ENCODE peak calls at places on chromosomes 13 and 19, in five cellular contexts. P, A, F, X and O are unnamed samples. For H3K36me3, the result is how much of the 10 kb centered on the place peaks cover.

GRCh38 chr13:109336730-109337129 is 449.7 kb downstream of the IRS2 start:
- DNase-seq in F (peak), X (no peak), P (peak), A (no peak), O (no peak)

GRCh38 chr13:44819245-44819644 is 170.0 kb downstream of the NUFIP1 start:
- DNase-seq in F (peak), X (no peak), P (peak), A (no peak), O (peak)

GRCh38 chr13:28059214-28059613 is 41.2 kb downstream of the FLT3 start:
- DNase-seq in P (peak), F (no peak), A (peak), X (peak), O (peak)

GRCh38 chr19:6969490-6969889 is 51.7 kb downstream of the MBD3L2B start:
- DNase-seq in X (no peak), P (no peak), A (no peak), F (no peak), O (no peak)

GRCh38 chr13:99911069-99911964 is 60.2 kb downstream of the ZIC5 start:
- DNase-seq in X (no peak), A (no peak), P (no peak), F (no peak), O (no peak)

GRCh38 chr19:42528354-42529247 is at the start of gene CEACAM1:
- DNase-seq in A (no peak), X (peak), F (no peak), P (no peak), O (peak)

GRCh38 chr13:47168086-47168485 is 271.2 kb upstream of the HTR2A start:
- DNase-seq in P (peak), F (peak), A (no peak), X (no peak), O (no peak)

GRCh38 chr19:2232286-2233151 is 3.6 kb downstream of the PLEKHJ1 start:
- DNase-seq in A (no peak), X (no peak), F (no peak), P (no peak), O (no peak)

GRCh38 chr13:32476892-32477291 is 49.0 kb upstream of the N4BP2L1 start:
- DNase-seq in P (no peak), F (no peak), X (no peak), A (no peak), O (no peak)

GRCh38 chr19:16920816-16921529 is 32.2 kb downstream of the F2RL3 start:
- DNase-seq in A (no peak), F (peak), P (peak), X (no peak), O (peak)

GRCh38 chr19:15283141-15283885 is 49.0 kb downstream of the BRD4 start:
- DNase-seq in A (no peak), P (peak), F (peak), X (no peak), O (no peak)

GRCh38 chr13:40344270-40345148 is 321.9 kb downstream of the FOXO1 start:
- DNase-seq in P (peak), X (peak), F (peak), A (no peak), O (no peak)

GRCh38 chr19:31408460-31409124 is 59.4 kb upstream of the TSHZ3 start:
- DNase-seq in F (peak), A (no peak), X (no peak), P (peak), O (peak)

GRCh38 chr19:5349041-5349440 is 8.4 kb upstream of the PTPRS start:
- DNase-seq in A (peak), X (no peak), P (no peak), F (no peak), O (no peak)

GRCh38 chr13:48158290-48158689 is 63.4 kb upstream of the MED4 start:
- DNase-seq in X (no peak), A (no peak), P (no peak), F (no peak), O (no peak)

GRCh38 chr13:30880756-30881155 is 25.3 kb upstream of the MEDAG start:
- DNase-seq in A (no peak), P (peak), X (no peak), F (peak), O (peak)

GRCh38 chr19:56718231-56718630 is 46.7 kb upstream of the ZNF835 start:
- DNase-seq in F (no peak), A (no peak), X (no peak), P (no peak), O (no peak)

GRCh38 chr13:113064534-113065405 is 40.8 kb upstream of the F7 start:
- DNase-seq in F (peak), A (no peak), P (peak), X (no peak), O (no peak)

GRCh38 chr13:76271728-76272232 is 614.4 kb downstream of the KCTD12 start:
- DNase-seq in X (no peak), F (no peak), P (no peak), A (no peak), O (no peak)

GRCh38 chr13:76266566-76266965 is 619.6 kb downstream of the KCTD12 start:
- DNase-seq in A (no peak), P (no peak), F (no peak), X (no peak), O (no peak)
- H3K36me3 ChIP-seq in A (under half), P (under half), F (under half), X (under half), O (under half)

GRCh38 chr13:50069255-50069654 is 54.0 kb downstream of the KCNRG start:
- DNase-seq in A (no peak), F (no peak), P (no peak), X (no peak), O (no peak)
- H3K4me2 ChIP-seq in A (no peak), F (no peak), P (no peak), X (no peak), O (no peak)

DNA sequence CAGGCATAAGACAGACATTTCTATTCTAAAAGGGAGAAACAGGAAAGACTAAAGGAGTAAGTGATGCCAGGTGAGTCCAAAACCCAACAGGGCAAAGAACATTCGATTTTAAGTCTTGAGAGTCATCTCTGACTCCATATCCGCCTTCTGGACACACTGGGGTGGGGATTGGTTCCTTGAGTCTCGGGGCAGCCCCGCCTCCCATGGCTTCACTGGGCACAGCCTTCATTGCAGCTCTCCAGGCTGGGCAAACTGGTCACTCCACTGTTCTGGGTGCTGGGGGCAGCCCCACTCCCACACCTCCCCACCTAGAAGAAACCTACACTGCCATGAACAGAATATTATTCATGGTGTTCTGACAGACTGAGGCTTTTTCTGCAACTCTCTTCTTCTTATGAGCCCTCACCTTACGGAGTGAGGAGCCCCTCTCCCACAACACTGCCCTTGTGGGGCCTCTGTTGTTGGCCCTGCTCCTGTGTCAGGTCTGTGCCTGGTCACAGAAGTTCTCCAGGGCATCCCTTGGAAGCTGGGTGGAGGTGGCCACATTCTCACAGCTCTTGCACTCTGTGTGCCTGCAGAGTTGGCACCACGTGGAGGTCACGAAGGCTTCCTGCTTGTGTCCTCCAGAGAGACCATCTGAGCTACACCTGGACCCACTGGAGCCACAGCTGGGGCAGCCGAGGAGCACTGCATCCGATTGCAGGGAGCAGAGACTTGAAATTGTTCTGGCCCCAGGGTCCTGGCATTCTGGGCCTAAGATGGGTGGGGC is 95.4 kb downstream of the COL4A2 start:
- DNase-seq in P (no peak), F (no peak), X (no peak), A (no peak), O (no peak)
- TF ChIP-seq EZH2 in P (no peak), F (no peak), X (no peak), A (no peak), O (no peak)

GRCh38 chr19:34393629-34394028 is 10.6 kb upstream of the PDCD2L start:
- DNase-seq in A (no peak), X (no peak), P (no peak), F (no peak), O (no peak)

GRCh38 chr19:34402074-34402600 is 2.1 kb upstream of the PDCD2L start:
- DNase-seq in F (no peak), P (no peak), A (no peak), X (no peak), O (no peak)

GRCh38 chr19:34399886-34400285 is 4.3 kb upstream of the PDCD2L start:
- DNase-seq in F (no peak), P (no peak), X (no peak), A (no peak), O (no peak)

GRCh38 chr19:34393031-34393430 is 11.2 kb upstream of the PDCD2L start:
- DNase-seq in A (no peak), F (no peak), P (no peak), X (no peak), O (no peak)

DNA sequence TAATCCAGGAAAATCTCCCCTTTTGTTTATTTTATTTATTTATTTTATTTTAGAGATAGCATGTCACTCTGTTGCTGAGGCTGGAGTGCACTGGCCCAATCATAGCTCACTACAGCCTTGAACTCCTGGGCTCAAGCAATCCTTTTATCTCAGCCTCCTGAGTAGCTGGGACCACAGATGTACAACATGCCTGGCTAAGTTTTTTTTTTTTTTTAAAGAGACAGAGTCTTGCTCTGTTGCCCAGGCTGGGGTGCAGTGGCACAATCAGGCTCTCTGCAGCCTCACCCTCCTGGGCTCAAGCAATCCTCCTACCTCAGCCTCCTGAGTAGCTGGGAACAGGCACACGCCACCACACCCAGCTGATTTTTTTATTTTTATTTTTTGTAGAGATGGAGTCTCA is 6.3 kb upstream of the PDCD2L start:
- DNase-seq in A (no peak), F (no peak), P (no peak), X (no peak), O (no peak)
- H3K36me3 ChIP-seq in A (under half), F (under half), P (under half), X (under half), O (under half)

GRCh38 chr19:3482507-3483225 is 575 bp downstream of the SMIM44 start:
- DNase-seq in A (no peak), F (no peak), X (no peak), P (no peak), O (no peak)
- H3K4me2 ChIP-seq in A (no peak), F (no peak), X (no peak), P (no peak), O (no peak)

DNA sequence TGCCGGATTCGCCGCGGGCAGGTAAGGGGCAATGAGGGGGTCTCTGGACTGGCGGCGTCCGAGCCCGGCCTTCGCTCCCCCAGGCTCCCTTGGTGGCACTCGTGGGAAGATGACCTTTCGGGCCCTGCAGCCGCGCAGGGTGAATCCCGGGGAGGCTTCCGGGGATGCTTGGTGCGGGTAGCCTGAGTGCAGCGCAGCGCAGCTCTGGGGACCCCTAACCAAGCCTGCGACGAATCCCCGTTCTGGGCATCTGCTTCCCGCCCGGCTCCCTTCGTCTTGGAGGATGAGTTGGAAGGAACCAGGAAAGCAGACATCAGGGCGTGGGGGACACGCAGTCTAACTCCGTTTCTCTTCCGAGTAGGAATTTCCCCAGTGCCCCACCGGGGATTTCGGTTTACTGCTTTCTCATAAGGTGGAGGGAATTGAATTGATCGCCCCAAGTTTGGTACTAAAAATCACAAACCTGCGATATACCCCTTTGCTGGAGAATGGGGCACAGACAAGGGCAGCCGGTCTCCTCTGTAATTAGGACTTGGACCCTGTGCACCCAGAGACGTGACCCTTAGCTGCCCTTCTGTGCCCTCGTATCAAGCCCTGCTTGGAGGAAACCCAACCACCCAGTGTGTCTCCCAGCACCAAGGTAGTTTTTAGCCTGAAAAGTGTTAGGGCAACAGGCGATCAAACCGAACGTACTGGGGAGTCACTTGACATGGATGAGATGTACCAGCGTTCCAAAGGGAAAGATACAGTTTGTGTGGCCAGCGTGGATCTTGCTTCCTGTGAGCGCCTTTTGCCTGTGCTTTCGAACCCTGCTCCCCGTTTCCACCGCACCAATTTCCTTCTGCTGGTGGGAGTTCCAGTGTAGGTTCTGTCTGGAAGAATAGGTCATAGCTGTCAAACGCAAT is 1.0 kb downstream of the GPC5 start:
- DNase-seq in P (no peak), A (peak), X (no peak), F (no peak), O (peak)
- TF ChIP-seq EZH2 in P (no peak), A (peak), X (peak), F (peak), O (no peak)

GRCh38 chr13:33842207-33842606 is 24.3 kb downstream of the RFC3 start:
- DNase-seq in F (peak), P (peak), X (no peak), A (no peak), O (no peak)
- H3K36me3 ChIP-seq in F (under half), P (under half), X (under half), A (under half), O (under half)